ENCODE peak calls at places on chromosome 18, in seven cellular contexts. T is ovary, W is right cardiac atrium, G is cardiac muscle cell, S is body of pancreas, A is adipocyte, J is esophagus squamous epithelium. K is an unnamed sample. For H3K9me3, the result is how much of the 10 kb centered on the place peaks cover.

GRCh38 chr18:56459451-56459777 is 179.0 kb downstream of the TXNL1 start:
- DNase-seq in G (peak), A (no peak), S (no peak), T (no peak), J (no peak), W (no peak), K (no peak)

GRCh38 chr18:23689031-23689615 is at the start of gene LAMA3:
- DNase-seq in W (peak), G (peak), J (no peak), A (peak), T (peak), S (peak), K (peak)

GRCh38 chr18:37537868-37538525 is 27.6 kb downstream of the CELF4 start:
- DNase-seq in G (peak), W (peak), J (no peak), A (peak), S (peak), T (peak), K (peak)

GRCh38 chr18:12121175-12122095 is 27.8 kb downstream of the ANKRD62 start:
- DNase-seq in W (no peak), S (peak), A (peak), J (no peak), T (no peak), G (peak), K (peak)

GRCh38 chr18:2410688-2411087 is 160.6 kb downstream of the METTL4 start:
- DNase-seq in W (no peak), A (no peak), T (no peak), G (peak), S (no peak), J (no peak), K (no peak)

GRCh38 chr18:48136544-48137353 is 206.3 kb upstream of the SMAD2 start:
- DNase-seq in T (peak), J (no peak), W (no peak), G (no peak), S (peak), A (peak), K (no peak)

GRCh38 chr18:7590800-7591560 is 23.9 kb downstream of the PTPRM start:
- DNase-seq in W (no peak), A (peak), J (no peak), G (peak), S (no peak), T (no peak), K (no peak)

GRCh38 chr18:30491815-30492551 is 550.6 kb downstream of the DSC3 start:
- DNase-seq in A (no peak), G (peak), T (no peak), S (no peak), J (no peak), W (no peak), K (no peak)

GRCh38 chr18:60198063-60198462 is 174.5 kb downstream of the MC4R start:
- DNase-seq in W (no peak), J (no peak), A (peak), G (peak), S (no peak), T (no peak), K (peak)

GRCh38 chr18:28541276-28541930 is 364.5 kb upstream of the CDH2 start:
- DNase-seq in A (peak), S (no peak), J (no peak), W (peak), T (no peak), G (peak), K (no peak)

GRCh38 chr18:79395761-79396404 is at the start of gene NFATC1:
- DNase-seq in G (peak), T (peak), W (peak), J (no peak), A (peak), S (peak), K (peak)

GRCh38 chr18:11387880-11388279 is 221.5 kb upstream of the SLC35G4 start:
- DNase-seq in W (peak), S (peak), J (no peak), G (peak), A (no peak), T (no peak), K (peak)

GRCh38 chr18:50057009-50057408 is 137.9 kb downstream of the MYO5B start:
- DNase-seq in T (no peak), S (no peak), A (no peak), J (no peak), G (no peak), W (no peak), K (no peak)

GRCh38 chr18:47975105-47975504 is 44.6 kb upstream of the SMAD2 start:
- DNase-seq in W (no peak), S (no peak), A (no peak), G (no peak), J (no peak), T (no peak), K (no peak)

GRCh38 chr18:71221405-71221804 is 932.6 kb downstream of the SOCS6 start:
- DNase-seq in T (no peak), G (no peak), W (no peak), A (no peak), J (no peak), S (no peak), K (no peak)
- H3K9me3 ChIP-seq in T (under half), G (under half), W (under half), A (under half), J (under half), S (under half), K (under half)

GRCh38 chr18:9333441-9334350 is 877 bp upstream of the TWSG1 start:
- DNase-seq in S (peak), W (no peak), T (peak), J (peak), A (no peak), G (no peak), K (no peak)
- H3K4me3 ChIP-seq in S (peak), W (peak), T (peak), J (peak), A (peak), G (peak), K (peak)

GRCh38 chr18:77657651-77658308 is 408.1 kb downstream of the GALR1 start:
- DNase-seq in G (no peak), A (no peak), S (no peak), J (no peak), W (no peak), T (no peak), K (no peak)
- H3K9me3 ChIP-seq in G (under half), A (under half), S (under half), J (under half), W (under half), T (under half), K (under half)

GRCh38 chr18:74499633-74500032 is 3.5 kb downstream of the CNDP2 start:
- DNase-seq in G (peak), J (peak), T (peak), A (no peak), S (peak), W (peak), K (no peak)
- H3K4me3 ChIP-seq in G (no peak), J (peak), T (no peak), A (peak), S (no peak), W (peak), K (no peak)

DNA sequence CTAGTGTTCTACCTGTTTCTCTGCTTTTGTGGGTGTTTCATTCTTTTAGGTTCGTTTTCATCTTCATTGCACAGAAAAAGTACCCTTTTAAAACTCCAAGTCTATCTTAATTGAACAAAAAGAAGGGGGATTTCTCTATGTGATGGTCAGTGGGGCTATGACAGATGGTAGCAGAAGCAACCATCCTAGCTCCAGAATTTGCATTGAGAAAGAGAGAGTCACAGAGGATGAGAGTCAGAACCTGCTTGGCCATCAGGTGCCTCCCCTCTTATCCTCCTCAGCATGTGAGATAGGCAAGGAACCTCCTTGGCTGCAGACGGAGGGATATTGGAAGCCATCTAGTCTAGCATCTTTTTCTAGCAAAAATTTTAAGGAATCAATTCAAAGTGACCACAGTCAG is 398.0 kb upstream of the DCC start:
- DNase-seq in S (no peak), G (no peak), A (no peak), W (no peak), J (no peak), T (no peak), K (no peak)
- H3K9me3 ChIP-seq in S (under half), G (under half), A (under half), W (under half), J (under half), T (under half), K (under half)

DNA sequence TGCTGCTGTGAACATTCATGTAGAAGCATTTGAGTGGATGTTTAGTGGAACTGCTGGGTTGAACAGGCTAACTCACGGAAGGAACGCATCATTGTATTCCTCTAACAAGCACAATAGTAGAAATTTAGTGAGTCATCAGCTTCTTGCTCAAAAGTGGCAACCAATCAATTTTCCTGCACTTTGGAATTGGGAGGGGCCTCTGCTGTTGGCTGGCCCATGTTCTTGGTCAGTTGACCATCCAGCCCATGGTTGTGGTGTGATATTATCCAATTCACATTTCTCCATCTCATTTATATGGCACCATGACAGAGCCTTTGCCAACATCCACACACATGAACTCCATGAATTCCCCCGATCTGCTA is 95.0 kb downstream of the TNFRSF11A start:
- DNase-seq in G (peak), J (no peak), T (no peak), W (no peak), A (peak), S (no peak), K (no peak)
- H3K4me3 ChIP-seq in G (no peak), J (no peak), T (no peak), W (no peak), A (peak), S (no peak), K (no peak)

DNA sequence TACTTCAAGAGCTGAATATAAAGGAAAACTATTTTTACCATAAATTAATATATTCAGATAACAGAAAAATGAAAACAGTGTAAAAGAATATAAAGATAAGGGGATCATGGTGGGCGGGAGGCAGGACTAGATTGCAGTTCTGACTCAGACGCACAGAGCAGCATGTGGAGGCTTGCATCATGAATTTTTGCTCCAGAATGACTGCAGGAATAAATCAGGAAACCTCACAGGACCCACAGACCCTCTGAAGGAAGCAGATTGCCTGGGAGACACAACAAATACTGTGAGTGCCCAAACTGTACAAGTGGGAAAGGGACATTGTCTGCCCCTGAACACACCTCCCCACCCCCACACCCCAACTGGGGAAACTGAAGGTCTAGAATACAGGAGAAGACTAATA is 19.2 kb upstream of the SIGLEC15 start:
- DNase-seq in T (no peak), G (peak), S (no peak), A (no peak), W (no peak), J (no peak), K (no peak)
- H3K9me3 ChIP-seq in T (under half), G (under half), S (under half), A (under half), W (under half), J (under half), K (under half)

GRCh38 chr18:5892772-5893431 is 2.4 kb downstream of the TMEM200C start:
- DNase-seq in J (no peak), G (no peak), A (no peak), S (no peak), W (no peak), T (no peak), K (no peak)

GRCh38 chr18:5894613-5895299 is 566 bp downstream of the TMEM200C start:
- DNase-seq in T (peak), W (peak), J (no peak), S (peak), G (no peak), A (peak), K (no peak)

GRCh38 chr18:5894215-5894612 is 1.1 kb downstream of the TMEM200C start:
- DNase-seq in W (no peak), S (no peak), J (no peak), A (no peak), G (no peak), T (no peak), K (no peak)

GRCh38 chr18:5895300-5895885 is at the start of gene TMEM200C:
- DNase-seq in W (peak), A (peak), S (peak), G (peak), T (peak), J (no peak), K (no peak)

GRCh38 chr18:5895886-5896740 is 791 bp upstream of the TMEM200C start:
- DNase-seq in W (peak), S (peak), J (no peak), G (no peak), T (peak), A (peak), K (no peak)
- H3K4me3 ChIP-seq in W (peak), S (no peak), J (peak), G (peak), T (peak), A (peak), K (no peak)

K was measured in A673.